ENCODE peak calls at places on chromosomes 3 and 15, in nine cellular contexts. One of them, this sample, is unnamed.

GRCh38 chr3:115616461-115616860 is 6.8 kb upstream of the GAP43 start:
- DNase-seq in cardiac fibroblast: no peak
- DNase-seq in thoracic aorta: no peak
- DNase-seq in endodermal cell: no peak
- DNase-seq in HepG2: no peak
- DNase-seq in hepatocyte: no peak
- DNase-seq in lower lobe of right lung: no peak
- DNase-seq in heart left ventricle: no peak
- DNase-seq in spleen: no peak
- DNase-seq in this sample: no peak

GRCh38 chr3:60992395-60992794 is 258.9 kb downstream of the FHIT start:
- DNase-seq in heart left ventricle: peak
- DNase-seq in endodermal cell: no peak
- DNase-seq in hepatocyte: no peak
- DNase-seq in lower lobe of right lung: no peak
- DNase-seq in thoracic aorta: no peak
- DNase-seq in spleen: no peak
- DNase-seq in HepG2: no peak
- DNase-seq in cardiac fibroblast: no peak
- DNase-seq in this sample: no peak

GRCh38 chr3:74883690-74884089 is 269.2 kb upstream of the CNTN3 start:
- DNase-seq in hepatocyte: peak
- DNase-seq in thoracic aorta: no peak
- DNase-seq in spleen: no peak
- DNase-seq in endodermal cell: peak
- DNase-seq in lower lobe of right lung: no peak
- DNase-seq in cardiac fibroblast: peak
- DNase-seq in HepG2: peak
- DNase-seq in heart left ventricle: no peak
- DNase-seq in this sample: no peak

GRCh38 chr15:27690290-27690689 is 408.8 kb downstream of the OCA2 start:
- DNase-seq in thoracic aorta: no peak
- DNase-seq in HepG2: no peak
- DNase-seq in spleen: no peak
- DNase-seq in heart left ventricle: no peak
- DNase-seq in endodermal cell: peak
- DNase-seq in cardiac fibroblast: no peak
- DNase-seq in lower lobe of right lung: no peak
- DNase-seq in hepatocyte: no peak
- DNase-seq in this sample: no peak

GRCh38 chr15:45254405-45255293 is 2.6 kb downstream of the SLC28A2 start:
- DNase-seq in cardiac fibroblast: peak
- DNase-seq in HepG2: no peak
- DNase-seq in endodermal cell: no peak
- DNase-seq in thoracic aorta: no peak
- DNase-seq in lower lobe of right lung: no peak
- DNase-seq in hepatocyte: peak
- DNase-seq in heart left ventricle: no peak
- DNase-seq in spleen: no peak
- DNase-seq in this sample: no peak

GRCh38 chr3:28053759-28054158 is 187.7 kb upstream of the CMC1 start:
- DNase-seq in cardiac fibroblast: peak
- DNase-seq in thoracic aorta: no peak
- DNase-seq in hepatocyte: peak
- DNase-seq in heart left ventricle: no peak
- DNase-seq in lower lobe of right lung: no peak
- DNase-seq in spleen: no peak
- DNase-seq in endodermal cell: no peak
- DNase-seq in HepG2: no peak
- DNase-seq in this sample: no peak

GRCh38 chr15:52137432-52138357 is 25.1 kb upstream of the BCL2L10 start:
- DNase-seq in endodermal cell: peak
- DNase-seq in HepG2: peak
- DNase-seq in lower lobe of right lung: no peak
- DNase-seq in heart left ventricle: no peak
- DNase-seq in thoracic aorta: no peak
- DNase-seq in hepatocyte: no peak
- DNase-seq in spleen: no peak
- DNase-seq in cardiac fibroblast: no peak
- DNase-seq in this sample: no peak

GRCh38 chr3:49469037-49469875 is 811 bp upstream of the DAG1 start:
- DNase-seq in heart left ventricle: peak
- DNase-seq in thoracic aorta: peak
- DNase-seq in hepatocyte: peak
- DNase-seq in cardiac fibroblast: peak
- DNase-seq in spleen: peak
- DNase-seq in HepG2: peak
- DNase-seq in endodermal cell: peak
- DNase-seq in lower lobe of right lung: peak
- DNase-seq in this sample: peak

GRCh38 chr15:49187537-49188245 is 17.6 kb downstream of the GALK2 start:
- DNase-seq in spleen: no peak
- DNase-seq in lower lobe of right lung: no peak
- DNase-seq in HepG2: no peak
- DNase-seq in cardiac fibroblast: peak
- DNase-seq in hepatocyte: no peak
- DNase-seq in endodermal cell: no peak
- DNase-seq in thoracic aorta: no peak
- DNase-seq in heart left ventricle: no peak
- DNase-seq in this sample: no peak

GRCh38 chr3:50625131-50625878 is 8.4 kb downstream of the MAPKAPK3 start:
- DNase-seq in thoracic aorta: no peak
- DNase-seq in lower lobe of right lung: no peak
- DNase-seq in endodermal cell: peak
- DNase-seq in HepG2: no peak
- DNase-seq in cardiac fibroblast: no peak
- DNase-seq in heart left ventricle: no peak
- DNase-seq in spleen: no peak
- DNase-seq in hepatocyte: no peak
- DNase-seq in this sample: no peak

GRCh38 chr3:59816312-59816711 is 766.5 kb upstream of the CFAP20DC start:
- DNase-seq in spleen: no peak
- DNase-seq in endodermal cell: no peak
- DNase-seq in cardiac fibroblast: no peak
- DNase-seq in HepG2: no peak
- DNase-seq in heart left ventricle: no peak
- DNase-seq in hepatocyte: no peak
- DNase-seq in thoracic aorta: no peak
- DNase-seq in lower lobe of right lung: no peak
- DNase-seq in this sample: no peak

GRCh38 chr3:58526124-58526957 is 10.6 kb downstream of the ACOX2 start:
- DNase-seq in spleen: no peak
- DNase-seq in HepG2: peak
- DNase-seq in lower lobe of right lung: no peak
- DNase-seq in hepatocyte: peak
- DNase-seq in heart left ventricle: no peak
- DNase-seq in endodermal cell: peak
- DNase-seq in cardiac fibroblast: peak
- DNase-seq in thoracic aorta: no peak
- DNase-seq in this sample: peak

DNA sequence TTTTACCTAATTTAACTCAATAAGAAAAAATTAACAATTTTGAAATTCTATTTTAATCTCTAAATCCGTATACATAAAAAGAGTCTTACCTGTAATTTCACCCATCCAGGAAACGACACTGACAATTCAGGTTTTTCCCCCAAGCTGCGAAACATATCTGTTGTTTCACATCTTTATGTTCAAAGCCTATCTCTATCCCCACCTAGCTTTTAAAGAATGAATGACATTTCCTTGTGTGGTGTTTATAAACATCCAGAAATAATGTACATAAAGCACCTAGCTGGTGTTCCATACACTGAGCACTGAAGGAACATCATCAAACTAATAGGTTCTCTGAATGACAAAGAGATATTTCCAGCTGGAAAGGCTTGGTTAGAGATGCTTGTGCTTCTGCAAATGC is 867.8 kb downstream of the SQOR start:
- DNase-seq in endodermal cell: no peak
- DNase-seq in lower lobe of right lung: no peak
- DNase-seq in hepatocyte: no peak
- DNase-seq in HepG2: peak
- DNase-seq in thoracic aorta: no peak
- DNase-seq in heart left ventricle: no peak
- DNase-seq in spleen: no peak
- DNase-seq in cardiac fibroblast: peak
- DNase-seq in this sample: no peak
- TF ChIP-seq CTCF in endodermal cell: peak
- TF ChIP-seq CTCF in lower lobe of right lung: no peak
- TF ChIP-seq CTCF in hepatocyte: peak
- TF ChIP-seq CTCF in HepG2: peak
- TF ChIP-seq CTCF in thoracic aorta: peak
- TF ChIP-seq CTCF in heart left ventricle: peak
- TF ChIP-seq CTCF in spleen: no peak
- TF ChIP-seq CTCF in cardiac fibroblast: peak
- TF ChIP-seq CTCF in this sample: no peak

GRCh38 chr15:57462391-57462790 is 86.1 kb downstream of the CGNL1 start:
- DNase-seq in endodermal cell: no peak
- DNase-seq in cardiac fibroblast: peak
- DNase-seq in heart left ventricle: no peak
- DNase-seq in thoracic aorta: no peak
- DNase-seq in lower lobe of right lung: no peak
- DNase-seq in hepatocyte: no peak
- DNase-seq in HepG2: no peak
- DNase-seq in spleen: no peak
- DNase-seq in this sample: no peak
- TF ChIP-seq CTCF in endodermal cell: peak
- TF ChIP-seq CTCF in cardiac fibroblast: peak
- TF ChIP-seq CTCF in heart left ventricle: peak
- TF ChIP-seq CTCF in thoracic aorta: peak
- TF ChIP-seq CTCF in lower lobe of right lung: no peak
- TF ChIP-seq CTCF in hepatocyte: peak
- TF ChIP-seq CTCF in HepG2: no peak
- TF ChIP-seq CTCF in spleen: no peak
- TF ChIP-seq CTCF in this sample: peak

GRCh38 chr3:63232764-63233396 is 45.2 kb upstream of the SYNPR start:
- DNase-seq in spleen: no peak
- DNase-seq in hepatocyte: peak
- DNase-seq in lower lobe of right lung: no peak
- DNase-seq in thoracic aorta: no peak
- DNase-seq in heart left ventricle: no peak
- DNase-seq in HepG2: no peak
- DNase-seq in endodermal cell: no peak
- DNase-seq in cardiac fibroblast: peak
- DNase-seq in this sample: no peak
- TF ChIP-seq CTCF in spleen: no peak
- TF ChIP-seq CTCF in hepatocyte: peak
- TF ChIP-seq CTCF in lower lobe of right lung: no peak
- TF ChIP-seq CTCF in thoracic aorta: no peak
- TF ChIP-seq CTCF in heart left ventricle: peak
- TF ChIP-seq CTCF in HepG2: no peak
- TF ChIP-seq CTCF in endodermal cell: peak
- TF ChIP-seq CTCF in cardiac fibroblast: peak
- TF ChIP-seq CTCF in this sample: peak

GRCh38 chr15:63603516-63603915 is 6.3 kb downstream of the FBXL22 start:
- DNase-seq in endodermal cell: no peak
- DNase-seq in hepatocyte: no peak
- DNase-seq in heart left ventricle: no peak
- DNase-seq in cardiac fibroblast: no peak
- DNase-seq in lower lobe of right lung: no peak
- DNase-seq in spleen: no peak
- DNase-seq in thoracic aorta: no peak
- DNase-seq in HepG2: no peak
- DNase-seq in this sample: no peak

GRCh38 chr15:63604281-63604680 is 7.1 kb downstream of the FBXL22 start:
- DNase-seq in heart left ventricle: no peak
- DNase-seq in hepatocyte: no peak
- DNase-seq in HepG2: no peak
- DNase-seq in thoracic aorta: no peak
- DNase-seq in endodermal cell: no peak
- DNase-seq in cardiac fibroblast: no peak
- DNase-seq in spleen: no peak
- DNase-seq in lower lobe of right lung: no peak
- DNase-seq in this sample: no peak

GRCh38 chr15:63606333-63606732 is 9.1 kb downstream of the FBXL22 start:
- DNase-seq in hepatocyte: no peak
- DNase-seq in HepG2: no peak
- DNase-seq in spleen: no peak
- DNase-seq in cardiac fibroblast: no peak
- DNase-seq in heart left ventricle: no peak
- DNase-seq in endodermal cell: peak
- DNase-seq in lower lobe of right lung: no peak
- DNase-seq in thoracic aorta: no peak
- DNase-seq in this sample: no peak

GRCh38 chr15:63605036-63605435 is 7.8 kb downstream of the FBXL22 start:
- DNase-seq in endodermal cell: no peak
- DNase-seq in thoracic aorta: no peak
- DNase-seq in lower lobe of right lung: no peak
- DNase-seq in hepatocyte: no peak
- DNase-seq in spleen: no peak
- DNase-seq in HepG2: no peak
- DNase-seq in heart left ventricle: no peak
- DNase-seq in cardiac fibroblast: no peak
- DNase-seq in this sample: no peak

GRCh38 chr15:63605816-63606215 is 8.6 kb downstream of the FBXL22 start:
- DNase-seq in lower lobe of right lung: no peak
- DNase-seq in cardiac fibroblast: peak
- DNase-seq in endodermal cell: no peak
- DNase-seq in heart left ventricle: no peak
- DNase-seq in hepatocyte: no peak
- DNase-seq in HepG2: no peak
- DNase-seq in thoracic aorta: no peak
- DNase-seq in spleen: peak
- DNase-seq in this sample: no peak
- TF ChIP-seq CTCF in lower lobe of right lung: no peak
- TF ChIP-seq CTCF in cardiac fibroblast: no peak
- TF ChIP-seq CTCF in endodermal cell: no peak
- TF ChIP-seq CTCF in heart left ventricle: no peak
- TF ChIP-seq CTCF in hepatocyte: no peak
- TF ChIP-seq CTCF in HepG2: no peak
- TF ChIP-seq CTCF in thoracic aorta: no peak
- TF ChIP-seq CTCF in spleen: no peak
- TF ChIP-seq CTCF in this sample: no peak

GRCh38 chr3:186991470-186991869 is 61.1 kb downstream of the ST6GAL1 start:
- DNase-seq in thoracic aorta: no peak
- DNase-seq in endodermal cell: no peak
- DNase-seq in heart left ventricle: no peak
- DNase-seq in spleen: no peak
- DNase-seq in hepatocyte: no peak
- DNase-seq in HepG2: no peak
- DNase-seq in cardiac fibroblast: no peak
- DNase-seq in lower lobe of right lung: no peak
- DNase-seq in this sample: no peak
- TF ChIP-seq CTCF in thoracic aorta: no peak
- TF ChIP-seq CTCF in endodermal cell: no peak
- TF ChIP-seq CTCF in heart left ventricle: no peak
- TF ChIP-seq CTCF in spleen: no peak
- TF ChIP-seq CTCF in hepatocyte: no peak
- TF ChIP-seq CTCF in HepG2: no peak
- TF ChIP-seq CTCF in cardiac fibroblast: no peak
- TF ChIP-seq CTCF in lower lobe of right lung: no peak
- TF ChIP-seq CTCF in this sample: no peak

This sample was measured in AG09319.